ENCODE peak calls at places on chromosome 20, in seven cellular contexts. One of them, this sample, is unnamed.

GRCh38 chr20:56414842-56415765 is 3.0 kb downstream of the CASS4 start:
- DNase-seq in cardiac muscle cell: no peak
- DNase-seq in choroid plexus epithelial cell: peak; percentile 91
- DNase-seq in GM23338: no peak
- DNase-seq in A673: no peak
- DNase-seq in fibroblast of villous mesenchyme: peak; percentile 82
- DNase-seq in sigmoid colon: no peak
- DNase-seq in this sample: peak; percentile 82

GRCh38 chr20:18738055-18738454 is 75.5 kb upstream of the SCP2D1 start:
- DNase-seq in choroid plexus epithelial cell: peak; percentile 32
- DNase-seq in sigmoid colon: no peak
- DNase-seq in fibroblast of villous mesenchyme: peak; percentile 96
- DNase-seq in cardiac muscle cell: no peak
- DNase-seq in GM23338: no peak
- DNase-seq in A673: no peak
- DNase-seq in this sample: peak; percentile 29

GRCh38 chr20:2838847-2839671 is 1.4 kb downstream of the PCED1A start:
- DNase-seq in A673: no peak
- DNase-seq in sigmoid colon: no peak
- DNase-seq in GM23338: no peak
- DNase-seq in choroid plexus epithelial cell: no peak
- DNase-seq in fibroblast of villous mesenchyme: no peak
- DNase-seq in cardiac muscle cell: no peak
- DNase-seq in this sample: no peak

GRCh38 chr20:52975024-52975732 is 3.0 kb downstream of the TSHZ2 start:
- DNase-seq in cardiac muscle cell: peak; percentile 47
- DNase-seq in choroid plexus epithelial cell: no peak
- DNase-seq in GM23338: no peak
- DNase-seq in fibroblast of villous mesenchyme: no peak
- DNase-seq in sigmoid colon: no peak
- DNase-seq in A673: no peak
- DNase-seq in this sample: peak; percentile 35

GRCh38 chr20:41223112-41223511 is 85.8 kb downstream of the PLCG1 start:
- DNase-seq in cardiac muscle cell: no peak
- DNase-seq in fibroblast of villous mesenchyme: no peak
- DNase-seq in GM23338: no peak
- DNase-seq in choroid plexus epithelial cell: peak; percentile 55
- DNase-seq in sigmoid colon: no peak
- DNase-seq in A673: no peak
- DNase-seq in this sample: no peak

GRCh38 chr20:57243480-57244220 is 22.8 kb downstream of the BMP7 start:
- DNase-seq in choroid plexus epithelial cell: no peak
- DNase-seq in GM23338: no peak
- DNase-seq in fibroblast of villous mesenchyme: no peak
- DNase-seq in cardiac muscle cell: no peak
- DNase-seq in A673: no peak
- DNase-seq in sigmoid colon: no peak
- DNase-seq in this sample: no peak

GRCh38 chr20:37941332-37941731 is 38.4 kb downstream of the VSTM2L start:
- DNase-seq in fibroblast of villous mesenchyme: peak; percentile 3
- DNase-seq in cardiac muscle cell: peak; percentile 18
- DNase-seq in GM23338: peak; percentile 59
- DNase-seq in choroid plexus epithelial cell: no peak
- DNase-seq in sigmoid colon: no peak
- DNase-seq in A673: no peak
- DNase-seq in this sample: no peak

GRCh38 chr20:21100590-21101452 is 5.3 kb downstream of the LINC00237 start:
- DNase-seq in GM23338: peak; percentile 91
- DNase-seq in fibroblast of villous mesenchyme: peak; percentile 27
- DNase-seq in choroid plexus epithelial cell: no peak
- DNase-seq in A673: peak; percentile 37
- DNase-seq in sigmoid colon: no peak
- DNase-seq in cardiac muscle cell: no peak
- DNase-seq in this sample: peak; percentile 10

GRCh38 chr20:9407805-9408421 is 106.5 kb upstream of the LAMP5 start:
- DNase-seq in fibroblast of villous mesenchyme: peak; percentile 72
- DNase-seq in GM23338: peak; percentile 79
- DNase-seq in A673: peak; percentile 67
- DNase-seq in choroid plexus epithelial cell: peak; percentile 90
- DNase-seq in cardiac muscle cell: peak; percentile 72
- DNase-seq in sigmoid colon: no peak
- DNase-seq in this sample: peak; percentile 83

GRCh38 chr20:25476106-25477105 is 68.9 kb downstream of the GINS1 start:
- DNase-seq in choroid plexus epithelial cell: no peak
- DNase-seq in cardiac muscle cell: no peak
- DNase-seq in GM23338: no peak
- DNase-seq in A673: no peak
- DNase-seq in fibroblast of villous mesenchyme: no peak
- DNase-seq in sigmoid colon: no peak
- DNase-seq in this sample: no peak

GRCh38 chr20:24132246-24132645 is 143.7 kb upstream of the GGTLC1 start:
- DNase-seq in fibroblast of villous mesenchyme: no peak
- DNase-seq in sigmoid colon: peak; percentile 10
- DNase-seq in A673: no peak
- DNase-seq in choroid plexus epithelial cell: peak; percentile 31
- DNase-seq in cardiac muscle cell: peak; percentile 28
- DNase-seq in GM23338: no peak
- DNase-seq in this sample: no peak

GRCh38 chr20:22771706-22772105 is 187.3 kb upstream of the FOXA2 start:
- DNase-seq in cardiac muscle cell: no peak
- DNase-seq in A673: no peak
- DNase-seq in GM23338: no peak
- DNase-seq in choroid plexus epithelial cell: no peak
- DNase-seq in sigmoid colon: no peak
- DNase-seq in fibroblast of villous mesenchyme: no peak
- DNase-seq in this sample: no peak

GRCh38 chr20:53138454-53139291 is 166.5 kb downstream of the TSHZ2 start:
- DNase-seq in sigmoid colon: no peak
- DNase-seq in GM23338: no peak
- DNase-seq in choroid plexus epithelial cell: no peak
- DNase-seq in cardiac muscle cell: no peak
- DNase-seq in fibroblast of villous mesenchyme: no peak
- DNase-seq in A673: no peak
- DNase-seq in this sample: no peak

GRCh38 chr20:63519765-63520593 is 586 bp upstream of the PPDPF start:
- DNase-seq in GM23338: peak; percentile 86
- DNase-seq in choroid plexus epithelial cell: no peak
- DNase-seq in fibroblast of villous mesenchyme: peak; percentile 23
- DNase-seq in cardiac muscle cell: peak; percentile 78
- DNase-seq in A673: peak; percentile 68
- DNase-seq in sigmoid colon: no peak
- DNase-seq in this sample: peak; percentile 42

GRCh38 chr20:53748176-53748575 is 154.5 kb upstream of the ZNF217 start:
- DNase-seq in choroid plexus epithelial cell: no peak
- DNase-seq in cardiac muscle cell: no peak
- DNase-seq in sigmoid colon: no peak
- DNase-seq in GM23338: no peak
- DNase-seq in fibroblast of villous mesenchyme: no peak
- DNase-seq in A673: no peak
- DNase-seq in this sample: no peak

GRCh38 chr20:18701969-18702368 is 111.6 kb upstream of the SCP2D1 start:
- DNase-seq in cardiac muscle cell: no peak
- DNase-seq in A673: no peak
- DNase-seq in GM23338: no peak
- DNase-seq in fibroblast of villous mesenchyme: no peak
- DNase-seq in sigmoid colon: no peak
- DNase-seq in choroid plexus epithelial cell: no peak
- DNase-seq in this sample: no peak

GRCh38 chr20:37943501-37944455 is 40.9 kb downstream of the VSTM2L start:
- DNase-seq in GM23338: peak; percentile 56
- DNase-seq in fibroblast of villous mesenchyme: no peak
- DNase-seq in A673: no peak
- DNase-seq in sigmoid colon: no peak
- DNase-seq in choroid plexus epithelial cell: no peak
- DNase-seq in cardiac muscle cell: no peak
- DNase-seq in this sample: no peak

GRCh38 chr20:21391495-21392298 is 5.6 kb downstream of the NKX2-4 start:
- DNase-seq in choroid plexus epithelial cell: no peak
- DNase-seq in GM23338: peak; percentile 68
- DNase-seq in sigmoid colon: no peak
- DNase-seq in fibroblast of villous mesenchyme: no peak
- DNase-seq in cardiac muscle cell: peak; percentile 47
- DNase-seq in A673: no peak
- DNase-seq in this sample: no peak

GRCh38 chr20:2871555-2872303 is 1.6 kb upstream of the PTPRA start:
- DNase-seq in fibroblast of villous mesenchyme: no peak
- DNase-seq in choroid plexus epithelial cell: peak; percentile 27
- DNase-seq in GM23338: peak; percentile 13
- DNase-seq in A673: no peak
- DNase-seq in cardiac muscle cell: no peak
- DNase-seq in sigmoid colon: no peak
- DNase-seq in this sample: no peak

GRCh38 chr20:2093200-2093781 is 8.3 kb upstream of the STK35 start:
- DNase-seq in A673: no peak
- DNase-seq in GM23338: peak; percentile 80
- DNase-seq in fibroblast of villous mesenchyme: no peak
- DNase-seq in sigmoid colon: no peak
- DNase-seq in cardiac muscle cell: peak; percentile 53
- DNase-seq in choroid plexus epithelial cell: no peak
- DNase-seq in this sample: peak; percentile 17

GRCh38 chr20:25479638-25480037 is 72.2 kb downstream of the GINS1 start:
- DNase-seq in GM23338: no peak
- DNase-seq in sigmoid colon: peak; percentile 59
- DNase-seq in cardiac muscle cell: no peak
- DNase-seq in choroid plexus epithelial cell: no peak
- DNase-seq in fibroblast of villous mesenchyme: no peak
- DNase-seq in A673: no peak
- DNase-seq in this sample: no peak

GRCh38 chr20:17966432-17967312 is 1.9 kb downstream of the SNX5 start:
- DNase-seq in A673: no peak
- DNase-seq in fibroblast of villous mesenchyme: peak; percentile 61
- DNase-seq in sigmoid colon: no peak
- DNase-seq in choroid plexus epithelial cell: peak; percentile 73
- DNase-seq in cardiac muscle cell: peak; percentile 29
- DNase-seq in GM23338: peak; percentile 33
- DNase-seq in this sample: peak; percentile 58

GRCh38 chr20:20150241-20150640 is 97.9 kb downstream of the CFAP61 start:
- DNase-seq in A673: no peak
- DNase-seq in cardiac muscle cell: no peak
- DNase-seq in sigmoid colon: no peak
- DNase-seq in choroid plexus epithelial cell: no peak
- DNase-seq in GM23338: no peak
- DNase-seq in fibroblast of villous mesenchyme: no peak
- DNase-seq in this sample: no peak

GRCh38 chr20:52943185-52943841 is 28.8 kb upstream of the TSHZ2 start:
- DNase-seq in GM23338: no peak
- DNase-seq in cardiac muscle cell: no peak
- DNase-seq in sigmoid colon: no peak
- DNase-seq in A673: peak; percentile 48
- DNase-seq in fibroblast of villous mesenchyme: peak; percentile 68
- DNase-seq in choroid plexus epithelial cell: peak; percentile 8
- DNase-seq in this sample: peak; percentile 57

GRCh38 chr20:24918579-24919566 is 30.2 kb upstream of the CST7 start:
- DNase-seq in A673: no peak
- DNase-seq in fibroblast of villous mesenchyme: no peak
- DNase-seq in sigmoid colon: no peak
- DNase-seq in GM23338: no peak
- DNase-seq in cardiac muscle cell: no peak
- DNase-seq in choroid plexus epithelial cell: no peak
- DNase-seq in this sample: no peak

DNA sequence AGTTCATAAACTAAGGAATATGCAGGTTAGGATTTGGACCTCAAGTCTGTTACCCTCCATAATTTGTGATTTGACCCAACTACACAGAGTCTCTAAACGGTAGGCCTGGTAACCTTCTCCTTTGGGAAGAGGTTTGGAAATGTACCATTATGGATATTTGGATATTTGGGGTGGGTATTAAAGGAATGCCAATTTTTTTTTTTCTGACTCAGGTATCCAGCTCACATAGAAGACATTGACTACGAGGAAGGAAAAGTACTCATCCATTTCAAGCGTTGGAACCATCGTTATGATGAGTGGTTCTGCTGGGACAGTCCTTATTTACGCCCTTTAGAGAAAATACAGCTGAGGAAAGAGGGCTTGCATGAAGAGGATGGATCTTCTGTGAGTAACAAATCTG is 70.5 kb downstream of the PHF20 start:
- DNase-seq in GM23338: no peak
- DNase-seq in A673: no peak
- DNase-seq in cardiac muscle cell: no peak
- DNase-seq in sigmoid colon: no peak
- DNase-seq in choroid plexus epithelial cell: no peak
- DNase-seq in fibroblast of villous mesenchyme: no peak
- DNase-seq in this sample: no peak
- H3K4me3 ChIP-seq in GM23338: no peak overlapping the region
- H3K4me3 ChIP-seq in A673: no peak overlapping the region
- H3K4me3 ChIP-seq in cardiac muscle cell: no peak overlapping the region
- H3K4me3 ChIP-seq in sigmoid colon: no peak overlapping the region
- H3K4me3 ChIP-seq in choroid plexus epithelial cell: no peak overlapping the region
- H3K4me3 ChIP-seq in fibroblast of villous mesenchyme: no peak overlapping the region
- H3K4me3 ChIP-seq in this sample: no peak overlapping the region

GRCh38 chr20:62516345-62516744 is 40.5 kb upstream of the GATA5 start:
- DNase-seq in GM23338: peak; percentile 52
- DNase-seq in fibroblast of villous mesenchyme: no peak
- DNase-seq in cardiac muscle cell: peak; percentile 47
- DNase-seq in A673: no peak
- DNase-seq in sigmoid colon: no peak
- DNase-seq in choroid plexus epithelial cell: no peak
- DNase-seq in this sample: no peak
- TF ChIP-seq CTCF in GM23338: no peak
- TF ChIP-seq CTCF in fibroblast of villous mesenchyme: no peak
- TF ChIP-seq CTCF in cardiac muscle cell: peak; percentile 11
- TF ChIP-seq CTCF in A673: no peak
- TF ChIP-seq CTCF in sigmoid colon: no peak
- TF ChIP-seq CTCF in choroid plexus epithelial cell: no peak
- TF ChIP-seq CTCF in this sample: no peak

GRCh38 chr20:13220857-13221297 is at the start of gene ISM1:
- DNase-seq in A673: peak; percentile 28
- DNase-seq in fibroblast of villous mesenchyme: no peak
- DNase-seq in cardiac muscle cell: peak; percentile 36
- DNase-seq in GM23338: peak; percentile 30
- DNase-seq in choroid plexus epithelial cell: no peak
- DNase-seq in sigmoid colon: no peak
- DNase-seq in this sample: no peak

GRCh38 chr20:13221673-13222318 is 722 bp downstream of the ISM1 start:
- DNase-seq in cardiac muscle cell: peak; percentile 83
- DNase-seq in A673: peak; percentile 77
- DNase-seq in choroid plexus epithelial cell: peak; percentile 65
- DNase-seq in GM23338: peak; percentile 83
- DNase-seq in fibroblast of villous mesenchyme: peak; percentile 59
- DNase-seq in sigmoid colon: peak; percentile 74
- DNase-seq in this sample: peak; percentile 52

GRCh38 chr20:13221313-13221672 is 219 bp downstream of the ISM1 start:
- DNase-seq in sigmoid colon: no peak
- DNase-seq in A673: no peak
- DNase-seq in choroid plexus epithelial cell: no peak
- DNase-seq in fibroblast of villous mesenchyme: no peak
- DNase-seq in GM23338: no peak
- DNase-seq in cardiac muscle cell: no peak
- DNase-seq in this sample: no peak

GRCh38 chr20:13220194-13220856 is 749 bp upstream of the ISM1 start:
- DNase-seq in choroid plexus epithelial cell: peak; percentile 20
- DNase-seq in A673: peak; percentile 28
- DNase-seq in cardiac muscle cell: peak; percentile 69
- DNase-seq in GM23338: peak; percentile 87
- DNase-seq in fibroblast of villous mesenchyme: peak; percentile 20
- DNase-seq in sigmoid colon: peak; percentile 86
- DNase-seq in this sample: peak; percentile 26

GRCh38 chr20:13219327-13220193 is 1.5 kb upstream of the ISM1 start:
- DNase-seq in choroid plexus epithelial cell: no peak
- DNase-seq in GM23338: peak; percentile 61
- DNase-seq in A673: no peak
- DNase-seq in fibroblast of villous mesenchyme: no peak
- DNase-seq in sigmoid colon: no peak
- DNase-seq in cardiac muscle cell: no peak
- DNase-seq in this sample: no peak
- H3K4me3 ChIP-seq in choroid plexus epithelial cell: no peak overlapping the region
- H3K4me3 ChIP-seq in GM23338: peak overlapping the region; percentile 86
- H3K4me3 ChIP-seq in A673: peak overlapping the region; percentile 39
- H3K4me3 ChIP-seq in fibroblast of villous mesenchyme: no peak overlapping the region
- H3K4me3 ChIP-seq in sigmoid colon: peak overlapping the region; percentile 62
- H3K4me3 ChIP-seq in cardiac muscle cell: peak overlapping the region; percentile 46
- H3K4me3 ChIP-seq in this sample: no peak overlapping the region

GRCh38 chr20:49955167-49955566 is 19.0 kb downstream of the RNF114 start:
- DNase-seq in fibroblast of villous mesenchyme: no peak
- DNase-seq in cardiac muscle cell: no peak
- DNase-seq in GM23338: no peak
- DNase-seq in choroid plexus epithelial cell: no peak
- DNase-seq in A673: no peak
- DNase-seq in sigmoid colon: no peak
- DNase-seq in this sample: no peak
- TF ChIP-seq CTCF in fibroblast of villous mesenchyme: no peak
- TF ChIP-seq CTCF in cardiac muscle cell: no peak
- TF ChIP-seq CTCF in GM23338: no peak
- TF ChIP-seq CTCF in choroid plexus epithelial cell: no peak
- TF ChIP-seq CTCF in A673: no peak
- TF ChIP-seq CTCF in sigmoid colon: no peak
- TF ChIP-seq CTCF in this sample: no peak